ENCODE peak calls at places on chromosomes 4 and X, in nine cellular contexts. K is activated CD4-positive, alpha-beta memory T cell treated with anti-CD3 and anti-CD28 coated beads, Interleukin-2, amount 10 ng/mL, durations not matched to agents 7 days and 5 days; A is cardiac fibroblast; E is naive thymus-derived CD8-positive, alpha-beta T cell; F is neural crest cell; V is ecto neural progenitor cell; Y is Right ventricle myocardium superior; X is activated CD4-positive, CD25-positive, alpha-beta regulatory T cell; T is CD4-positive, alpha-beta T cell. I is an unnamed sample.
A peak's percentile ranks its signal among the peaks of the same experiment; 100 is the strongest.

GRCh38 chr4:83361416-83362196 is 27.0 kb upstream of the HPSE start:
- DNase-seq in K (no peak), A (no peak), E (no peak), F (no peak), V (no peak), Y (no peak), X (no peak), T (no peak), I (no peak)

GRCh38 chr4:7213802-7214201 is 21.5 kb downstream of the SORCS2 start:
- DNase-seq in K (no peak), A (no peak), E (no peak), F (no peak), V (no peak), Y (peak; percentile 13), X (no peak), T (no peak), I (no peak)

GRCh38 chr4:159382875-159383568 is 280.1 kb downstream of the RAPGEF2 start:
- DNase-seq in K (no peak), A (no peak), E (no peak), F (no peak), V (no peak), Y (no peak), X (no peak), T (no peak), I (no peak)

GRCh38 chr4:41524446-41524845 is 13.5 kb upstream of the LIMCH1 start:
- DNase-seq in K (no peak), A (no peak), E (no peak), F (no peak), V (no peak), Y (no peak), X (no peak), T (no peak), I (no peak)

GRCh38 chrX:152915541-152916241 is 17.8 kb downstream of the ZNF185 start:
- DNase-seq in K (no peak), A (peak; percentile 48), E (no peak), F (peak; percentile 44), V (peak; percentile 70), Y (peak; percentile 42), X (no peak), T (no peak), I (no peak)

GRCh38 chr4:8574796-8575370 is 5.3 kb upstream of the GPR78 start:
- DNase-seq in K (no peak), A (no peak), E (no peak), F (no peak), V (no peak), Y (no peak), X (no peak), T (no peak), I (no peak)

GRCh38 chr4:6845574-6845973 is 63.0 kb downstream of the KIAA0232 start:
- DNase-seq in K (no peak), A (no peak), E (no peak), F (no peak), V (no peak), Y (no peak), X (no peak), T (no peak), I (no peak)

GRCh38 chr4:13364178-13364577 is 120.0 kb downstream of the RAB28 start:
- DNase-seq in K (no peak), A (no peak), E (no peak), F (no peak), V (no peak), Y (no peak), X (no peak), T (no peak), I (no peak)

GRCh38 chrX:43618376-43619205 is 37.5 kb upstream of the MAOA start:
- DNase-seq in K (no peak), A (no peak), E (no peak), F (no peak), V (no peak), Y (no peak), X (no peak), T (no peak), I (no peak)

GRCh38 chr4:185740471-185740873 is 71.5 kb downstream of the SORBS2 start:
- DNase-seq in K (no peak), A (peak; percentile 27), E (no peak), F (no peak), V (no peak), Y (no peak), X (no peak), T (no peak), I (no peak)

GRCh38 chr4:39029752-39030694 is 2.2 kb downstream of the TMEM156 start:
- DNase-seq in K (no peak), A (no peak), E (no peak), F (no peak), V (no peak), Y (no peak), X (no peak), T (no peak), I (no peak)

GRCh38 chr4:113094802-113095201 is 45.3 kb downstream of the ANK2 start:
- DNase-seq in K (no peak), A (peak; percentile 41), E (no peak), F (no peak), V (no peak), Y (no peak), X (no peak), T (no peak), I (no peak)

GRCh38 chrX:29911673-29912072 is 303.7 kb upstream of the MAGEB2 start:
- DNase-seq in K (no peak), A (no peak), E (no peak), F (no peak), V (no peak), Y (no peak), X (no peak), T (no peak), I (no peak)

GRCh38 chrX:131577999-131578734 is 34.3 kb downstream of the OR13H1 start:
- DNase-seq in K (no peak), A (no peak), E (no peak), F (no peak), V (no peak), Y (no peak), X (no peak), T (no peak), I (peak; percentile 4)

GRCh38 chr4:120636120-120636630 is 286.4 kb downstream of the PRDM5 start:
- DNase-seq in K (no peak), A (no peak), E (no peak), F (no peak), V (no peak), Y (no peak), X (no peak), T (no peak), I (no peak)

I was measured in NCI-H187.